ENCODE peak calls at places on chromosomes 13 and 19, in seven cellular contexts. G is lower leg skin, I is foreskin fibroblast, S is body of pancreas, J is cardiac fibroblast, Z is GM13976, D is B cell. W is an unnamed sample.

GRCh38 chr13:90365130-90365529 is 982.4 kb upstream of the MIR17HG start:
- DNase-seq in S (no peak), G (no peak), Z (no peak), J (peak; percentile 67), D (no peak), I (no peak), W (no peak)

GRCh38 chr13:83881917-83882625 is at the start of gene SLITRK1:
- DNase-seq in G (peak; percentile 82), J (peak; percentile 50), I (peak; percentile 30), Z (peak; percentile 36), D (no peak), S (peak; percentile 80), W (peak; percentile 49)

GRCh38 chr19:42461700-42462324 is 19.1 kb upstream of the CXCL17 start:
- DNase-seq in G (no peak), S (no peak), Z (no peak), I (no peak), J (no peak), D (no peak), W (no peak)

GRCh38 chr19:38508507-38508906 is 75.0 kb downstream of the RYR1 start:
- DNase-seq in G (no peak), I (no peak), Z (no peak), D (no peak), S (no peak), J (no peak), W (no peak)

GRCh38 chr19:38401148-38401547 is 1.7 kb upstream of the FAM98C start:
- DNase-seq in Z (no peak), D (no peak), G (no peak), S (no peak), J (peak; percentile 51), I (no peak), W (no peak)

GRCh38 chr19:15430526-15431120 is 11.8 kb upstream of the AKAP8L start:
- DNase-seq in Z (no peak), D (no peak), G (no peak), J (no peak), I (no peak), S (no peak), W (no peak)

GRCh38 chr19:45955905-45956608 is 17.6 kb downstream of the NOVA2 start:
- DNase-seq in S (peak; percentile 28), Z (no peak), I (no peak), D (no peak), J (peak; percentile 79), G (no peak), W (no peak)

GRCh38 chr13:99467764-99468163 is 33.5 kb upstream of the TM9SF2 start:
- DNase-seq in D (no peak), S (peak; percentile 24), Z (no peak), G (no peak), J (peak; percentile 44), I (peak; percentile 26), W (no peak)

GRCh38 chr19:58317481-58318072 is 9.2 kb upstream of the ZSCAN22 start:
- DNase-seq in S (no peak), I (peak; percentile 33), J (peak; percentile 55), G (no peak), D (no peak), Z (no peak), W (peak; percentile 46)

GRCh38 chr19:41921280-41922219 is 6.7 kb downstream of the ERFL start:
- DNase-seq in S (no peak), D (no peak), G (no peak), I (no peak), Z (no peak), J (no peak), W (peak; percentile 49)

GRCh38 chr13:23959231-23959862 is 62.0 kb upstream of the C1QTNF9B start:
- DNase-seq in D (no peak), Z (no peak), G (no peak), I (no peak), S (no peak), J (peak; percentile 31), W (no peak)

GRCh38 chr13:21016487-21016886 is 44.9 kb downstream of the LATS2 start:
- DNase-seq in D (no peak), J (no peak), G (peak; percentile 23), S (no peak), I (no peak), Z (no peak), W (no peak)

GRCh38 chr19:45253396-45254027 is 2.4 kb downstream of the MARK4 start:
- DNase-seq in G (no peak), Z (no peak), S (no peak), I (no peak), D (no peak), J (peak; percentile 30), W (peak; percentile 34)

GRCh38 chr19:40418040-40418439 is 4.9 kb upstream of the PRX start:
- DNase-seq in I (no peak), D (no peak), G (no peak), J (no peak), S (no peak), Z (no peak), W (no peak)

GRCh38 chr13:28370448-28370847 is 124.5 kb downstream of the FLT1 start:
- DNase-seq in G (no peak), J (no peak), Z (no peak), I (no peak), D (no peak), S (no peak), W (no peak)

GRCh38 chr13:98144501-98145350 is 1.8 kb downstream of the FARP1 start:
- DNase-seq in Z (no peak), D (no peak), G (no peak), I (peak; percentile 56), J (peak; percentile 47), S (peak; percentile 20), W (no peak)

GRCh38 chr13:95091755-95092154 is 209.5 kb downstream of the ABCC4 start:
- DNase-seq in I (no peak), D (no peak), J (no peak), S (no peak), G (no peak), Z (no peak), W (no peak)

GRCh38 chr19:49875801-49876421 is 1.2 kb downstream of the AKT1S1 start:
- DNase-seq in D (peak; percentile 65), G (peak; percentile 93), I (no peak), J (peak; percentile 60), Z (peak; percentile 63), S (no peak), W (peak; percentile 60)

GRCh38 chr19:48490980-48491792 is 20.4 kb downstream of the LMTK3 start:
- DNase-seq in Z (peak; percentile 96), S (peak; percentile 44), G (no peak), D (peak; percentile 64), I (no peak), J (no peak), W (peak; percentile 74)

GRCh38 chr13:100627142-100627541 is 38.6 kb upstream of the GGACT start:
- DNase-seq in Z (no peak), J (no peak), I (no peak), S (no peak), D (no peak), G (no peak), W (no peak)

GRCh38 chr13:100633461-100633860 is 41.1 kb downstream of the TMTC4 start:
- DNase-seq in G (no peak), Z (no peak), I (peak; percentile 75), D (no peak), J (peak; percentile 70), S (no peak), W (no peak)

GRCh38 chr13:100625447-100625846 is 36.9 kb upstream of the GGACT start:
- DNase-seq in J (no peak), G (no peak), D (no peak), Z (no peak), I (no peak), S (no peak), W (no peak)

GRCh38 chr13:100634686-100635085 is 39.9 kb downstream of the TMTC4 start:
- DNase-seq in J (no peak), D (no peak), S (no peak), G (no peak), I (no peak), Z (no peak), W (no peak)

DNA sequence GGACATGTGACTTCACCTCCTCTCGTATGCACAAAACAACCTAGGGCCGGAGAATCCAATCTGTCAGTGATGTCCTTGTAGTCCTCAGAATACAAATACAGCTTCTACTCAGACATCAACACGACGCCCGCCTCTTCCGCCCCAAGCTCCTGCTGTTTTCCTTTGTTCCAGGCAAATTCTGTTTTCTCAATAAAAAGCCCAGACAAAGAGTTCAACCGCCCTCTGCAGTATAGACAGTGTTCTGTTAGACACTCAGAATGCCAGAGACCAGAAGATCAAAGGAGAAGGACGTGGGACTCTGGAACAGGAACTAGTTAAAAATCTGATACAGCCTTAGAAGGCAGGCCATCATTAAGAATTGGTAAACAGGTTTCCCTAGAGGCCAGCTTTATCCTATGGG is 42.0 kb upstream of the GGACT start:
- DNase-seq in J (no peak), I (no peak), S (no peak), G (no peak), Z (no peak), D (no peak), W (no peak)
- TF ChIP-seq CTCF in J (no peak), I (no peak), S (no peak), G (no peak), Z (no peak), D (no peak), W (no peak)

GRCh38 chr13:93948523-93948922 is 531.0 kb downstream of the DCT start:
- DNase-seq in D (no peak), J (no peak), Z (no peak), G (no peak), S (no peak), I (no peak), W (no peak)

GRCh38 chr13:93956416-93956815 is 523.1 kb downstream of the DCT start:
- DNase-seq in J (no peak), D (no peak), G (no peak), Z (no peak), S (no peak), I (no peak), W (no peak)

GRCh38 chr13:93953856-93954255 is 525.6 kb downstream of the DCT start:
- DNase-seq in J (peak; percentile 46), G (no peak), S (no peak), I (no peak), D (no peak), Z (no peak), W (no peak)

GRCh38 chr13:93947651-93948050 is 531.8 kb downstream of the DCT start:
- DNase-seq in I (no peak), S (no peak), D (no peak), J (no peak), G (no peak), Z (no peak), W (no peak)

GRCh38 chr13:93951153-93951552 is 528.3 kb downstream of the DCT start:
- DNase-seq in G (no peak), J (peak; percentile 41), Z (no peak), D (no peak), S (no peak), I (no peak), W (no peak)
- TF ChIP-seq CTCF in G (no peak), J (peak; percentile 14), Z (peak; percentile 3), D (no peak), S (no peak), I (peak; percentile 23), W (no peak)

GRCh38 chr19:36918090-36918489 is 2.0 kb downstream of the ZNF568 start:
- DNase-seq in Z (no peak), G (no peak), S (no peak), I (no peak), D (no peak), J (no peak), W (no peak)

GRCh38 chr19:36916991-36917390 is 859 bp downstream of the ZNF568 start:
- DNase-seq in I (peak; percentile 21), D (no peak), G (no peak), J (peak; percentile 30), S (no peak), Z (no peak), W (peak; percentile 8)

GRCh38 chr19:36915992-36916830 is at the start of the genes ZNF568 and ZNF829:
- DNase-seq in G (peak; percentile 98), D (peak; percentile 93), J (peak; percentile 90), S (peak; percentile 79), Z (peak; percentile 90), I (peak; percentile 88), W (peak; percentile 97)
- TF ChIP-seq CTCF in G (peak; percentile 52), D (peak; percentile 81), J (peak; percentile 79), S (peak; percentile 44), Z (peak; percentile 63), I (peak; percentile 65), W (peak; percentile 77)

GRCh38 chr19:6948884-6949283 is 61.5 kb downstream of the ADGRE1 start:
- DNase-seq in S (no peak), G (no peak), J (no peak), Z (no peak), D (no peak), I (no peak), W (no peak)
- TF ChIP-seq CTCF in S (no peak), G (no peak), J (no peak), Z (no peak), D (no peak), I (no peak), W (no peak)